ENCODE peak calls at places on chromosomes 13 and 19, in seven cellular contexts. C is head of caudate nucleus; E is stimulated activated CD4-positive, alpha-beta T cell treated with anti-CD3 and anti-CD28 coated beads, Interleukin-1b, Interleukin-23, amount 100 ng/mL, for 24 hours; P is choroid plexus epithelial cell; L is T-helper 1 cell; F is NCI-H1092 treated with DMSO at 0.1 percent for 48 hours; B is NCI-H1930. I is an unnamed sample.
A peak's percentile ranks its signal among the peaks of the same experiment; 100 is the strongest.

GRCh38 chr13:81409284-81409683 is 1068.4 kb upstream of the SPRY2 start:
- DNase-seq in P (no peak), C (no peak), B (no peak), F (no peak), E (no peak), L (no peak), I (no peak)

GRCh38 chr13:44306401-44307192 is 67.0 kb upstream of the SERP2 start:
- DNase-seq in E (no peak), C (no peak), B (no peak), F (peak; percentile 67), L (no peak), P (peak; percentile 89), I (no peak)

GRCh38 chr19:2021453-2022140 is 6.1 kb upstream of the BTBD2 start:
- DNase-seq in L (no peak), C (no peak), F (no peak), B (no peak), P (no peak), E (no peak), I (no peak)

GRCh38 chr19:49165865-49166301 is 8.3 kb downstream of the TRPM4 start:
- DNase-seq in E (no peak), L (no peak), F (no peak), B (no peak), C (no peak), P (no peak), I (no peak)

GRCh38 chr13:33872005-33872351 is 54.0 kb downstream of the RFC3 start:
- DNase-seq in E (no peak), P (no peak), C (no peak), L (no peak), B (no peak), F (no peak), I (no peak)

GRCh38 chr13:64529874-64530485 is 2700.2 kb downstream of the PCDH9 start:
- DNase-seq in C (no peak), L (no peak), B (no peak), E (no peak), F (no peak), P (peak; percentile 17), I (no peak)

GRCh38 chr13:111919826-111920225 is 147.1 kb upstream of the SOX1 start:
- DNase-seq in C (no peak), B (no peak), E (no peak), P (no peak), L (no peak), F (no peak), I (no peak)

GRCh38 chr13:110400786-110401533 is 93.9 kb downstream of the COL4A2 start:
- DNase-seq in L (no peak), E (no peak), P (peak; percentile 60), B (no peak), C (no peak), F (no peak), I (no peak)

GRCh38 chr19:13693933-13694332 is 70.4 kb upstream of the MRI1 start:
- DNase-seq in E (no peak), C (no peak), P (no peak), B (peak; percentile 22), L (no peak), F (peak; percentile 60), I (no peak)

GRCh38 chr19:10000171-10000826 is 10.0 kb downstream of the COL5A3 start:
- DNase-seq in F (peak; percentile 32), P (peak; percentile 73), L (peak; percentile 53), B (peak; percentile 66), C (peak; percentile 73), E (peak; percentile 48), I (peak; percentile 47)

GRCh38 chr19:46958542-46958941 is 61.1 kb upstream of the NPAS1 start:
- DNase-seq in C (no peak), F (no peak), P (peak; percentile 70), L (no peak), E (no peak), B (no peak), I (no peak)

GRCh38 chr13:97212540-97213146 is 9.5 kb upstream of the MBNL2 start:
- DNase-seq in B (no peak), C (no peak), E (no peak), F (peak; percentile 25), P (peak; percentile 71), L (no peak), I (no peak)

GRCh38 chr13:110126391-110126961 is 180.5 kb downstream of the COL4A1 start:
- DNase-seq in F (peak; percentile 15), E (no peak), L (no peak), C (peak; percentile 55), B (no peak), P (peak; percentile 97), I (no peak)

GRCh38 chr13:44685641-44686040 is 109.5 kb upstream of the TSC22D1 start:
- DNase-seq in B (no peak), C (no peak), P (peak; percentile 23), E (no peak), F (no peak), L (no peak), I (no peak)

GRCh38 chr19:17505218-17505617 is 6.2 kb upstream of the PGLS start:
- DNase-seq in B (no peak), L (no peak), C (no peak), P (no peak), F (no peak), E (no peak), I (no peak)

GRCh38 chr19:39937094-39937493 is 2.7 kb upstream of the FCGBP start:
- DNase-seq in B (no peak), C (no peak), L (no peak), P (no peak), E (no peak), F (no peak), I (no peak)

GRCh38 chr13:98606296-98606695 is 29.4 kb upstream of the STK24 start:
- DNase-seq in B (no peak), P (no peak), C (no peak), E (no peak), L (no peak), F (peak; percentile 35), I (no peak)

GRCh38 chr13:39144941-39145533 is 106.8 kb downstream of the NHLRC3 start:
- DNase-seq in B (peak; percentile 26), L (no peak), C (peak; percentile 79), P (peak; percentile 87), F (no peak), E (no peak), I (no peak)

GRCh38 chr13:52925775-52926285 is 77.4 kb upstream of the PCDH8 start:
- DNase-seq in P (no peak), L (no peak), B (no peak), C (no peak), F (no peak), E (no peak), I (no peak)

GRCh38 chr13:87696458-87696857 is 25.3 kb downstream of the SLITRK5 start:
- DNase-seq in E (no peak), F (no peak), P (no peak), L (no peak), C (no peak), B (no peak), I (no peak)

GRCh38 chr19:30529876-30530275 is 157.7 kb downstream of the ZNF536 start:
- DNase-seq in C (no peak), B (no peak), P (no peak), L (no peak), E (no peak), F (no peak), I (no peak)

GRCh38 chr13:98272549-98272948 is 95.5 kb upstream of the RNF113B start:
- DNase-seq in B (no peak), F (no peak), P (no peak), E (no peak), C (no peak), L (no peak), I (no peak)